ENCODE peak calls at places on chromosomes 12 and 14, in seven cellular contexts. H, N, E, U, Y, D and F are unnamed samples.

GRCh38 chr14:91390165-91390778 is 27.3 kb downstream of the CCDC88C start:
- DNase-seq in H (no peak), Y (no peak), D (no peak), N (no peak), U (no peak), E (peak), F (no peak)

GRCh38 chr12:82436354-82436753 is 78.0 kb downstream of the METTL25 start:
- DNase-seq in H (no peak), N (no peak), E (no peak), D (no peak), Y (no peak), U (no peak), F (no peak)

GRCh38 chr12:25839470-25839869 is 119.0 kb upstream of the RASSF8 start:
- DNase-seq in U (no peak), H (peak), D (no peak), Y (no peak), E (no peak), N (no peak), F (peak)

GRCh38 chr12:85626031-85626781 is 210.0 kb downstream of the RASSF9 start:
- DNase-seq in N (peak), E (no peak), H (peak), Y (no peak), D (no peak), U (peak), F (peak)

GRCh38 chr14:90836692-90837063 is 20.4 kb upstream of the TTC7B start:
- DNase-seq in U (no peak), E (no peak), Y (peak), D (no peak), N (no peak), H (no peak), F (no peak)

GRCh38 chr12:77795699-77796098 is 35.0 kb upstream of the NAV3 start:
- DNase-seq in N (no peak), D (no peak), U (peak), E (no peak), Y (no peak), H (no peak), F (no peak)

GRCh38 chr14:68979722-68980552 is 835 bp upstream of the ACTN1 start:
- DNase-seq in N (peak), H (peak), Y (peak), D (no peak), E (peak), U (peak), F (peak)

GRCh38 chr14:71139058-71139946 is 232.0 kb downstream of the PCNX1 start:
- DNase-seq in D (peak), Y (no peak), H (peak), U (peak), E (peak), N (peak), F (peak)

GRCh38 chr12:97140355-97140754 is 233.3 kb downstream of the NEDD1 start:
- DNase-seq in E (no peak), Y (no peak), U (no peak), H (no peak), N (no peak), D (no peak), F (no peak)

GRCh38 chr12:115075552-115076170 is 391.7 kb upstream of the TBX3 start:
- DNase-seq in Y (no peak), U (no peak), N (no peak), H (peak), E (no peak), D (no peak), F (no peak)

GRCh38 chr12:86777335-86777734 is 521.1 kb upstream of the MGAT4C start:
- DNase-seq in D (no peak), N (no peak), H (no peak), U (peak), E (no peak), Y (no peak), F (no peak)

GRCh38 chr14:21852061-21852664 is 178.5 kb upstream of the OR4E1 start:
- DNase-seq in U (peak), Y (no peak), E (no peak), D (no peak), H (peak), N (peak), F (peak)

GRCh38 chr12:49043856-49044258 is 16.7 kb downstream of the KMT2D start:
- DNase-seq in N (peak), D (no peak), Y (no peak), U (peak), E (no peak), H (peak), F (peak)

GRCh38 chr12:79908366-79908765 is 26.5 kb downstream of the PPP1R12A start:
- DNase-seq in U (no peak), Y (no peak), E (no peak), H (no peak), D (no peak), N (no peak), F (no peak)

GRCh38 chr12:71046215-71046614 is 111.6 kb downstream of the TSPAN8 start:
- DNase-seq in N (no peak), U (peak), Y (no peak), E (no peak), H (no peak), D (no peak), F (peak)

GRCh38 chr14:54106802-54107377 is 150.3 kb upstream of the BMP4 start:
- DNase-seq in H (peak), N (no peak), D (no peak), E (no peak), U (peak), Y (no peak), F (peak)

GRCh38 chr12:82688619-82689018 is 1.9 kb downstream of the TMTC2 start:
- DNase-seq in H (no peak), E (no peak), N (no peak), U (no peak), Y (no peak), D (no peak), F (no peak)

GRCh38 chr14:93972618-93973205 is 3.7 kb downstream of the ASB2 start:
- DNase-seq in H (no peak), D (no peak), E (no peak), U (no peak), Y (no peak), N (no peak), F (no peak)

GRCh38 chr12:105226219-105226618 is 9.8 kb downstream of the APPL2 start:
- DNase-seq in U (peak), Y (peak), N (peak), D (no peak), H (peak), E (no peak), F (peak)

GRCh38 chr12:12704593-12705230 is 8.7 kb upstream of the GPR19 start:
- DNase-seq in H (peak), D (no peak), E (peak), U (peak), Y (no peak), N (peak), F (peak)

GRCh38 chr12:121788176-121788818 is 5.2 kb downstream of the RHOF start:
- DNase-seq in H (no peak), D (no peak), N (no peak), E (no peak), U (no peak), Y (no peak), F (no peak)

GRCh38 chr14:106459971-106460730 is 933.8 kb downstream of the TMEM121 start:
- DNase-seq in H (no peak), N (no peak), E (no peak), Y (no peak), D (no peak), U (no peak), F (peak)

GRCh38 chr14:29111554-29111953 is 345.0 kb downstream of the FOXG1 start:
- DNase-seq in D (no peak), E (no peak), N (peak), U (no peak), H (no peak), Y (no peak), F (no peak)

GRCh38 chr12:47870175-47870781 is 34.5 kb downstream of the VDR start:
- DNase-seq in H (peak), D (no peak), Y (peak), E (no peak), N (peak), U (peak), F (no peak)

GRCh38 chr12:20096430-20096829 is 271.9 kb upstream of the PDE3A start:
- DNase-seq in H (no peak), U (no peak), E (no peak), D (no peak), N (no peak), Y (no peak), F (no peak)

GRCh38 chr14:50062438-50063039 is 53.8 kb downstream of the VCPKMT start:
- DNase-seq in D (no peak), U (peak), H (peak), E (no peak), Y (no peak), N (peak), F (peak)

GRCh38 chr12:1418144-1418543 is 176.2 kb downstream of the FBXL14 start:
- DNase-seq in D (no peak), Y (no peak), E (no peak), H (no peak), U (no peak), N (no peak), F (no peak)

GRCh38 chr12:62332598-62332997 is 72.4 kb downstream of the USP15 start:
- DNase-seq in Y (no peak), U (peak), N (peak), E (no peak), D (no peak), H (peak), F (peak)

GRCh38 chr12:93896427-93896826 is 219.3 kb downstream of the CRADD start:
- DNase-seq in Y (no peak), H (peak), D (no peak), U (no peak), N (no peak), E (no peak), F (no peak)

GRCh38 chr12:31118347-31118830 is 44.7 kb downstream of the DDX11 start:
- DNase-seq in E (peak), D (no peak), Y (no peak), U (no peak), N (no peak), H (peak), F (peak)

GRCh38 chr12:75207338-75208083 is 2.1 kb downstream of the KCNC2 start:
- DNase-seq in N (no peak), H (no peak), U (no peak), E (no peak), Y (no peak), D (no peak), F (no peak)

GRCh38 chr12:6943387-6943718 is 263 bp upstream of the RNU7-1 start:
- DNase-seq in Y (peak), H (peak), U (peak), D (no peak), N (peak), E (peak), F (peak)

GRCh38 chr14:93132472-93133065 is 16.8 kb upstream of the ITPK1 start:
- DNase-seq in E (peak), U (peak), Y (no peak), N (peak), H (peak), D (no peak), F (peak)

GRCh38 chr12:123389560-123390351 is 5.8 kb downstream of the KMT5A start:
- DNase-seq in H (peak), U (peak), Y (peak), E (no peak), N (peak), D (peak), F (peak)

GRCh38 chr14:100098171-100098570 is 32.9 kb downstream of the EVL start:
- DNase-seq in U (no peak), D (no peak), N (no peak), Y (peak), H (no peak), E (no peak), F (no peak)

GRCh38 chr12:89451876-89452275 is 72.7 kb downstream of the GALNT4 start:
- DNase-seq in H (peak), U (peak), E (no peak), N (peak), D (no peak), Y (peak), F (peak)

GRCh38 chr12:55702861-55703260 is 4.8 kb downstream of the ITGA7 start:
- DNase-seq in N (no peak), H (no peak), U (no peak), D (no peak), Y (no peak), E (no peak), F (no peak)

GRCh38 chr14:23057757-23058653 is 685 bp upstream of the CDH24 start:
- DNase-seq in H (peak), E (no peak), N (peak), U (peak), Y (peak), D (peak), F (peak)

GRCh38 chr14:67717048-67717447 is 15.4 kb downstream of the RDH12 start:
- DNase-seq in D (no peak), Y (no peak), N (no peak), U (no peak), H (no peak), E (no peak), F (no peak)